ENCODE peak calls at places on chromosomes 7 and 10, in five cellular contexts. One of them, this sample, is unnamed.

GRCh38 chr7:78099715-78100477 is 301.3 kb downstream of the PHTF2 start:
- DNase-seq in HCT116: no peak
- DNase-seq in neuronal stem cell: no peak
- DNase-seq in PC-9: no peak
- DNase-seq in fibroblast of lung: peak; percentile 4
- DNase-seq in this sample: no peak

GRCh38 chr10:97407211-97407951 is 6.2 kb upstream of the RRP12 start:
- DNase-seq in HCT116: peak; percentile 77
- DNase-seq in neuronal stem cell: peak; percentile 62
- DNase-seq in PC-9: peak; percentile 34
- DNase-seq in fibroblast of lung: peak; percentile 81
- DNase-seq in this sample: peak; percentile 56

GRCh38 chr7:48976268-48976667 is 51.9 kb downstream of the CDC14C start:
- DNase-seq in HCT116: no peak
- DNase-seq in neuronal stem cell: no peak
- DNase-seq in PC-9: no peak
- DNase-seq in fibroblast of lung: no peak
- DNase-seq in this sample: no peak

GRCh38 chr7:117186631-117187030 is 136.2 kb downstream of the WNT2 start:
- DNase-seq in HCT116: no peak
- DNase-seq in neuronal stem cell: no peak
- DNase-seq in PC-9: no peak
- DNase-seq in fibroblast of lung: no peak
- DNase-seq in this sample: no peak

GRCh38 chr10:129031233-129032150 is 435.5 kb upstream of the MGMT start:
- DNase-seq in HCT116: no peak
- DNase-seq in neuronal stem cell: peak; percentile 54
- DNase-seq in PC-9: peak; percentile 25
- DNase-seq in fibroblast of lung: peak; percentile 54
- DNase-seq in this sample: peak; percentile 72

GRCh38 chr10:93039721-93040120 is 20.9 kb upstream of the CYP26C1 start:
- DNase-seq in HCT116: peak; percentile 12
- DNase-seq in neuronal stem cell: no peak
- DNase-seq in PC-9: no peak
- DNase-seq in fibroblast of lung: peak; percentile 59
- DNase-seq in this sample: no peak

GRCh38 chr7:112892263-112892662 is 102.1 kb upstream of the TMEM168 start:
- DNase-seq in HCT116: no peak
- DNase-seq in neuronal stem cell: no peak
- DNase-seq in PC-9: no peak
- DNase-seq in fibroblast of lung: peak; percentile 75
- DNase-seq in this sample: no peak

GRCh38 chr10:59622320-59622901 is 87.2 kb downstream of the SLC16A9 start:
- DNase-seq in HCT116: peak; percentile 67
- DNase-seq in neuronal stem cell: peak; percentile 39
- DNase-seq in PC-9: peak; percentile 25
- DNase-seq in fibroblast of lung: peak; percentile 80
- DNase-seq in this sample: peak; percentile 36

GRCh38 chr7:117873056-117873932 is at the start of gene CTTNBP2:
- DNase-seq in HCT116: peak; percentile 6
- DNase-seq in neuronal stem cell: peak; percentile 65
- DNase-seq in PC-9: no peak
- DNase-seq in fibroblast of lung: peak; percentile 64
- DNase-seq in this sample: no peak

GRCh38 chr7:151692721-151693120 is 173.0 kb upstream of the RHEB start:
- DNase-seq in HCT116: no peak
- DNase-seq in neuronal stem cell: no peak
- DNase-seq in PC-9: no peak
- DNase-seq in fibroblast of lung: no peak
- DNase-seq in this sample: no peak

GRCh38 chr10:33287112-33287511 is 47.4 kb downstream of the NRP1 start:
- DNase-seq in HCT116: no peak
- DNase-seq in neuronal stem cell: no peak
- DNase-seq in PC-9: no peak
- DNase-seq in fibroblast of lung: no peak
- DNase-seq in this sample: no peak

GRCh38 chr7:116859323-116859722 is 3.1 kb upstream of the CAPZA2 start:
- DNase-seq in HCT116: no peak
- DNase-seq in neuronal stem cell: no peak
- DNase-seq in PC-9: no peak
- DNase-seq in fibroblast of lung: peak; percentile 92
- DNase-seq in this sample: no peak

GRCh38 chr7:155324012-155324917 is 26.6 kb downstream of the INSIG1 start:
- DNase-seq in HCT116: no peak
- DNase-seq in neuronal stem cell: no peak
- DNase-seq in PC-9: no peak
- DNase-seq in fibroblast of lung: no peak
- DNase-seq in this sample: no peak

GRCh38 chr7:99485094-99485493 is 12.4 kb downstream of the ZNF789 start:
- DNase-seq in HCT116: no peak
- DNase-seq in neuronal stem cell: no peak
- DNase-seq in PC-9: no peak
- DNase-seq in fibroblast of lung: no peak
- DNase-seq in this sample: no peak

GRCh38 chr7:33243319-33243881 is 114.0 kb downstream of the BBS9 start:
- DNase-seq in HCT116: peak; percentile 26
- DNase-seq in neuronal stem cell: peak; percentile 29
- DNase-seq in PC-9: no peak
- DNase-seq in fibroblast of lung: peak; percentile 80
- DNase-seq in this sample: no peak

GRCh38 chr7:110010379-110010778 is 1080.5 kb upstream of the LRRN3 start:
- DNase-seq in HCT116: no peak
- DNase-seq in neuronal stem cell: no peak
- DNase-seq in PC-9: no peak
- DNase-seq in fibroblast of lung: no peak
- DNase-seq in this sample: no peak

GRCh38 chr10:10131984-10132383 is 885.7 kb upstream of the CELF2 start:
- DNase-seq in HCT116: no peak
- DNase-seq in neuronal stem cell: no peak
- DNase-seq in PC-9: no peak
- DNase-seq in fibroblast of lung: peak; percentile 47
- DNase-seq in this sample: no peak

GRCh38 chr7:30920021-30920583 is 8.4 kb downstream of the AQP1 start:
- DNase-seq in HCT116: no peak
- DNase-seq in neuronal stem cell: no peak
- DNase-seq in PC-9: no peak
- DNase-seq in fibroblast of lung: no peak
- DNase-seq in this sample: no peak

GRCh38 chr10:77267703-77268630 is 369.6 kb downstream of the KCNMA1 start:
- DNase-seq in HCT116: no peak
- DNase-seq in neuronal stem cell: no peak
- DNase-seq in PC-9: no peak
- DNase-seq in fibroblast of lung: no peak
- DNase-seq in this sample: no peak

GRCh38 chr10:132965411-132966057 is 23.2 kb upstream of the CFAP46 start:
- DNase-seq in HCT116: no peak
- DNase-seq in neuronal stem cell: no peak
- DNase-seq in PC-9: no peak
- DNase-seq in fibroblast of lung: no peak
- DNase-seq in this sample: no peak

GRCh38 chr7:139720705-139721231 is 57.0 kb downstream of the HIPK2 start:
- DNase-seq in HCT116: no peak
- DNase-seq in neuronal stem cell: no peak
- DNase-seq in PC-9: no peak
- DNase-seq in fibroblast of lung: peak; percentile 77
- DNase-seq in this sample: no peak

GRCh38 chr7:51023547-51023946 is 240.9 kb upstream of the GRB10 start:
- DNase-seq in HCT116: no peak
- DNase-seq in neuronal stem cell: no peak
- DNase-seq in PC-9: no peak
- DNase-seq in fibroblast of lung: no peak
- DNase-seq in this sample: no peak

GRCh38 chr10:5260828-5261227 is 64.2 kb downstream of the AKR1C4 start:
- DNase-seq in HCT116: no peak
- DNase-seq in neuronal stem cell: no peak
- DNase-seq in PC-9: no peak
- DNase-seq in fibroblast of lung: no peak
- DNase-seq in this sample: no peak

GRCh38 chr10:9635691-9636090 is 1382.0 kb upstream of the CELF2 start:
- DNase-seq in HCT116: no peak
- DNase-seq in neuronal stem cell: no peak
- DNase-seq in PC-9: no peak
- DNase-seq in fibroblast of lung: peak; percentile 60
- DNase-seq in this sample: no peak

GRCh38 chr7:932651-932975 is 21.9 kb downstream of the ADAP1 start:
- DNase-seq in HCT116: no peak
- DNase-seq in neuronal stem cell: no peak
- DNase-seq in PC-9: no peak
- DNase-seq in fibroblast of lung: no peak
- DNase-seq in this sample: no peak

GRCh38 chr10:19922236-19922963 is 106.2 kb downstream of the PLXDC2 start:
- DNase-seq in HCT116: no peak
- DNase-seq in neuronal stem cell: no peak
- DNase-seq in PC-9: no peak
- DNase-seq in fibroblast of lung: peak; percentile 88
- DNase-seq in this sample: no peak

GRCh38 chr7:102122026-102122425 is 164.6 kb upstream of the SH2B2 start:
- DNase-seq in HCT116: no peak
- DNase-seq in neuronal stem cell: no peak
- DNase-seq in PC-9: no peak
- DNase-seq in fibroblast of lung: peak; percentile 66
- DNase-seq in this sample: no peak

GRCh38 chr7:42745357-42746022 is 166.4 kb downstream of the C7orf25 start:
- DNase-seq in HCT116: peak; percentile 16
- DNase-seq in neuronal stem cell: no peak
- DNase-seq in PC-9: peak; percentile 4
- DNase-seq in fibroblast of lung: peak; percentile 15
- DNase-seq in this sample: peak; percentile 40

GRCh38 chr7:81604808-81605174 is 165.1 kb downstream of the HGF start:
- DNase-seq in HCT116: no peak
- DNase-seq in neuronal stem cell: no peak
- DNase-seq in PC-9: no peak
- DNase-seq in fibroblast of lung: no peak
- DNase-seq in this sample: no peak

GRCh38 chr10:71486465-71487114 is 89.9 kb downstream of the CDH23 start:
- DNase-seq in HCT116: peak; percentile 36
- DNase-seq in neuronal stem cell: peak; percentile 61
- DNase-seq in PC-9: peak; percentile 42
- DNase-seq in fibroblast of lung: peak; percentile 24
- DNase-seq in this sample: peak; percentile 15

DNA sequence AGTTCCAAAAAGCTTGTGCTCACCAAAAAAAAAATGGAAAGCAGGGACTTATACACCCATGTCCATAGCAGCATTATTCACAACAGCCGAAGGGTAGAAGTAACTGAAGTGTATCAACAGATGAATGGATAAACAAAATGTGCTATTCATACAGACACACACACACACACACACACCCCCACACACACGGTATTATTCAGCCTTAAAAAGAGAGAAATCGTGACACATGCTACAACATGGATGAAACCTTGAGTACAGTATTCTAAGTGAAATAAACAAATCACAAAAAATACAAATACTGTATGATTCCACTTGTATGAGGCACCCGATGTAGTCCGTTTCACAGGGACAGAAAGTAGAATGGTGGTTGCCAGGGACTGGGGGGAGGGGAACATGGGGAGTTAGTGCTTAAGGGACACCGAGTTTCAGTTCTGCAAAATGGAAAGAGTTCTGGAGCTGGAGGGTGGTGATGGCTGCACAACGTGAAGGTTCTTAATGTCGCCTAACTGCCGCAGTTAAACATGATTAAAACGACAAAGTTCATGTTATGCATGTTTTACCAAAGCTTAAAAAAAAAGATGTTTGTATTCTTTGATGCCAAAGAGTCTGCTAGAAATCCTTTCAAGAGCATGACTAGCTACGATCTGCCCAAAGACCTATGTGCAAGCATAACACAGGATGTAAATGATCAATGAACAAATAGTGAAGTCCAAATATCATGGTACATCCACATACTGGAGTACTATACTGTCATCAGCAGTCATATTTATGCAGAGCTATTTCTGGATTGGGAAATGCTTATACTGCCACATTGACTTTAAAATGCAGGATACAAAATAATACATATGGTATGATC is 7.2 kb downstream of the TNS3 start:
- DNase-seq in HCT116: no peak
- DNase-seq in neuronal stem cell: no peak
- DNase-seq in PC-9: no peak
- DNase-seq in fibroblast of lung: no peak
- DNase-seq in this sample: no peak
- H3K4me1 ChIP-seq in HCT116: peaks cover 54% of the 10 kb centered on the region
- H3K4me1 ChIP-seq in neuronal stem cell: no peaks in the 10 kb centered on the region
- H3K4me1 ChIP-seq in PC-9: peaks cover 79% of the 10 kb centered on the region
- H3K4me1 ChIP-seq in fibroblast of lung: peaks cover 66% of the 10 kb centered on the region
- H3K4me1 ChIP-seq in this sample: no peaks in the 10 kb centered on the region

GRCh38 chr7:64463636-64464375 is 99.1 kb downstream of the ZNF680 start:
- DNase-seq in HCT116: no peak
- DNase-seq in neuronal stem cell: no peak
- DNase-seq in PC-9: peak; percentile 71
- DNase-seq in fibroblast of lung: peak; percentile 64
- DNase-seq in this sample: no peak
- H2AFZ ChIP-seq in HCT116: no peak overlapping the region
- H2AFZ ChIP-seq in neuronal stem cell: peak overlapping the region; percentile 49
- H2AFZ ChIP-seq in PC-9: peak overlapping the region; percentile 85
- H2AFZ ChIP-seq in fibroblast of lung: peak overlapping the region; percentile 51
- H2AFZ ChIP-seq in this sample: no peak overlapping the region

GRCh38 chr7:106050002-106050742 is 61.9 kb downstream of the SYPL1 start:
- DNase-seq in HCT116: no peak
- DNase-seq in neuronal stem cell: no peak
- DNase-seq in PC-9: peak; percentile 32
- DNase-seq in fibroblast of lung: peak; percentile 71
- DNase-seq in this sample: no peak
- H3K4me2 ChIP-seq in HCT116: no peak overlapping the region
- H3K4me2 ChIP-seq in neuronal stem cell: no peak overlapping the region
- H3K4me2 ChIP-seq in PC-9: no peak overlapping the region
- H3K4me2 ChIP-seq in fibroblast of lung: peak overlapping the region; percentile 2
- H3K4me2 ChIP-seq in this sample: no peak overlapping the region

GRCh38 chr7:152909683-152910544 is 150.4 kb downstream of the ACTR3B start:
- DNase-seq in HCT116: no peak
- DNase-seq in neuronal stem cell: peak; percentile 38
- DNase-seq in PC-9: no peak
- DNase-seq in fibroblast of lung: no peak
- DNase-seq in this sample: no peak

GRCh38 chr7:152911904-152912303 is 152.4 kb downstream of the ACTR3B start:
- DNase-seq in HCT116: no peak
- DNase-seq in neuronal stem cell: no peak
- DNase-seq in PC-9: no peak
- DNase-seq in fibroblast of lung: no peak
- DNase-seq in this sample: no peak

GRCh38 chr7:152907042-152907761 is 147.7 kb downstream of the ACTR3B start:
- DNase-seq in HCT116: no peak
- DNase-seq in neuronal stem cell: no peak
- DNase-seq in PC-9: no peak
- DNase-seq in fibroblast of lung: no peak
- DNase-seq in this sample: no peak

GRCh38 chr7:152910545-152911013 is 151.0 kb downstream of the ACTR3B start:
- DNase-seq in HCT116: no peak
- DNase-seq in neuronal stem cell: no peak
- DNase-seq in PC-9: no peak
- DNase-seq in fibroblast of lung: no peak
- DNase-seq in this sample: no peak

DNA sequence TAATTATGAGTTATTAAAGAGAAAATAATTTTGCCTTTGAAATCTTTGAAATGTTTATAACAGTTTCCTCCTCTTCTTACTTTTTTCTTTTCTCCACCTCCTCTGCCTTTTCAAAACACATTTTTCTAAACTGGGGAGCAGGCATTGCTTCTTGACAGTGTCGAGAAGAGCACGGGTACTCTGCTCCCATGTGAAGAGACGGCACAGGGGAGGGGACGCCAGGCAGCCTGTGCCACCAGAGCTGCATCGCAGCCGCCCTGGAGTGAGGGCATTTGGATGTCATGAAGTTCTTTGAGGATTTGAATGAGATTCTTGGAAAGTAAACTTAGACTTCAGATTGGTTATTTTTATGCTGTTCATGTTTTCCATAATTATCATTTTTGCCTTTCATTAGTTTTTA is 149.7 kb downstream of the ACTR3B start:
- DNase-seq in HCT116: no peak
- DNase-seq in neuronal stem cell: no peak
- DNase-seq in PC-9: no peak
- DNase-seq in fibroblast of lung: no peak
- DNase-seq in this sample: no peak
- H3K4me1 ChIP-seq in HCT116: peaks cover 3% of the 10 kb centered on the region
- H3K4me1 ChIP-seq in neuronal stem cell: peaks cover 8% of the 10 kb centered on the region
- H3K4me1 ChIP-seq in PC-9: no peaks in the 10 kb centered on the region
- H3K4me1 ChIP-seq in fibroblast of lung: no peaks in the 10 kb centered on the region
- H3K4me1 ChIP-seq in this sample: no peaks in the 10 kb centered on the region